ENCODE peak calls at places on chromosome 7, in seven cellular contexts. One of them, this sample, is unnamed.

GRCh38 chr7:24757799-24758275 is 573 bp upstream of the GSDME start:
- DNase-seq in left ventricle myocardium superior: no peak
- DNase-seq in iPS-NIHi11: peak
- DNase-seq in stimulated activated CD4-positive, alpha-beta T cell treated with anti-CD3 and anti-CD28 coated beads, Interleukin-2, amount 100 ng/mL, for 24 hours: no peak
- DNase-seq in AG09309: no peak
- DNase-seq in HT1080: peak
- DNase-seq in AG08396: peak
- DNase-seq in this sample: peak

GRCh38 chr7:122298131-122298530 is 6.4 kb downstream of the FEZF1 start:
- DNase-seq in AG08396: no peak
- DNase-seq in stimulated activated CD4-positive, alpha-beta T cell treated with anti-CD3 and anti-CD28 coated beads, Interleukin-2, amount 100 ng/mL, for 24 hours: no peak
- DNase-seq in AG09309: no peak
- DNase-seq in iPS-NIHi11: no peak
- DNase-seq in left ventricle myocardium superior: no peak
- DNase-seq in HT1080: no peak
- DNase-seq in this sample: no peak

GRCh38 chr7:12493407-12493806 is 77.1 kb upstream of the SCIN start:
- DNase-seq in left ventricle myocardium superior: no peak
- DNase-seq in AG09309: no peak
- DNase-seq in AG08396: no peak
- DNase-seq in HT1080: peak
- DNase-seq in iPS-NIHi11: no peak
- DNase-seq in stimulated activated CD4-positive, alpha-beta T cell treated with anti-CD3 and anti-CD28 coated beads, Interleukin-2, amount 100 ng/mL, for 24 hours: no peak
- DNase-seq in this sample: no peak

GRCh38 chr7:128741491-128741890 is 2.3 kb downstream of the CALU start:
- DNase-seq in stimulated activated CD4-positive, alpha-beta T cell treated with anti-CD3 and anti-CD28 coated beads, Interleukin-2, amount 100 ng/mL, for 24 hours: no peak
- DNase-seq in HT1080: no peak
- DNase-seq in iPS-NIHi11: no peak
- DNase-seq in left ventricle myocardium superior: no peak
- DNase-seq in AG08396: no peak
- DNase-seq in AG09309: no peak
- DNase-seq in this sample: no peak

GRCh38 chr7:92615861-92616260 is 25.7 kb upstream of the FAM133B start:
- DNase-seq in iPS-NIHi11: no peak
- DNase-seq in stimulated activated CD4-positive, alpha-beta T cell treated with anti-CD3 and anti-CD28 coated beads, Interleukin-2, amount 100 ng/mL, for 24 hours: no peak
- DNase-seq in AG08396: no peak
- DNase-seq in AG09309: no peak
- DNase-seq in left ventricle myocardium superior: no peak
- DNase-seq in HT1080: no peak
- DNase-seq in this sample: no peak

GRCh38 chr7:27176962-27177794 is 3.1 kb upstream of the HOXA10 start:
- DNase-seq in HT1080: no peak
- DNase-seq in AG08396: no peak
- DNase-seq in iPS-NIHi11: no peak
- DNase-seq in left ventricle myocardium superior: no peak
- DNase-seq in AG09309: no peak
- DNase-seq in stimulated activated CD4-positive, alpha-beta T cell treated with anti-CD3 and anti-CD28 coated beads, Interleukin-2, amount 100 ng/mL, for 24 hours: no peak
- DNase-seq in this sample: no peak

GRCh38 chr7:146115665-146116451 is 743 bp upstream of the CNTNAP2 start:
- DNase-seq in iPS-NIHi11: peak
- DNase-seq in left ventricle myocardium superior: peak
- DNase-seq in AG08396: peak
- DNase-seq in HT1080: peak
- DNase-seq in stimulated activated CD4-positive, alpha-beta T cell treated with anti-CD3 and anti-CD28 coated beads, Interleukin-2, amount 100 ng/mL, for 24 hours: peak
- DNase-seq in AG09309: no peak
- DNase-seq in this sample: peak

GRCh38 chr7:25780904-25781303 is 371.1 kb upstream of the NFE2L3 start:
- DNase-seq in stimulated activated CD4-positive, alpha-beta T cell treated with anti-CD3 and anti-CD28 coated beads, Interleukin-2, amount 100 ng/mL, for 24 hours: no peak
- DNase-seq in AG09309: no peak
- DNase-seq in AG08396: no peak
- DNase-seq in iPS-NIHi11: no peak
- DNase-seq in HT1080: no peak
- DNase-seq in left ventricle myocardium superior: no peak
- DNase-seq in this sample: no peak

This sample was measured in AG08395.